ENCODE peak calls at places on chromosome 11, in five cellular contexts. G, K, M, C and Z are unnamed samples.

GRCh38 chr11:134584706-134585445 is 172.8 kb upstream of the B3GAT1 start:
- DNase-seq in G (no peak), K (no peak), M (no peak), C (no peak), Z (no peak)

GRCh38 chr11:86464509-86465221 is 90.0 kb downstream of the CCDC81 start:
- DNase-seq in G (no peak), K (no peak), M (no peak), C (no peak), Z (no peak)

GRCh38 chr11:109046284-109046992 is 375.6 kb upstream of the C11orf87 start:
- DNase-seq in G (no peak), K (no peak), M (no peak), C (no peak), Z (no peak)

GRCh38 chr11:2077061-2077802 is 62.0 kb downstream of the IGF2 start:
- DNase-seq in G (no peak), K (no peak), M (no peak), C (no peak), Z (no peak)

GRCh38 chr11:84260862-84261261 is 974.7 kb upstream of the CCDC90B start:
- DNase-seq in G (no peak), K (no peak), M (no peak), C (no peak), Z (no peak)

GRCh38 chr11:104799251-104799650 is 99.0 kb downstream of the CASP12 start:
- DNase-seq in G (no peak), K (no peak), M (no peak), C (no peak), Z (no peak)

GRCh38 chr11:131894615-131895544 is 524.5 kb downstream of the NTM start:
- DNase-seq in G (no peak), K (no peak), M (no peak), C (no peak), Z (no peak)

GRCh38 chr11:123235117-123235686 is 40.2 kb upstream of the CLMP start:
- DNase-seq in G (peak; percentile 38), K (peak; percentile 55), M (no peak), C (peak; percentile 13), Z (no peak)

GRCh38 chr11:67160872-67161783 is 42.1 kb downstream of the KDM2A start:
- DNase-seq in G (no peak), K (no peak), M (no peak), C (no peak), Z (no peak)

GRCh38 chr11:116217006-116217405 is 555.8 kb downstream of the BUD13 start:
- DNase-seq in G (peak; percentile 27), K (peak; percentile 61), M (peak; percentile 1), C (no peak), Z (no peak)

GRCh38 chr11:10935015-10935564 is 77.2 kb upstream of the ZBED5 start:
- DNase-seq in G (no peak), K (no peak), M (no peak), C (no peak), Z (no peak)

GRCh38 chr11:33375688-33376311 is 118.6 kb downstream of the HIPK3 start:
- DNase-seq in G (no peak), K (no peak), M (no peak), C (no peak), Z (no peak)

GRCh38 chr11:118901494-118902335 is 18.0 kb downstream of the CXCR5 start:
- DNase-seq in G (no peak), K (no peak), M (no peak), C (no peak), Z (no peak)
- TF ChIP-seq CTCF in G (no peak), K (peak; percentile 15), M (no peak), C (no peak), Z (no peak)

GRCh38 chr11:7532395-7532794 is 18.6 kb downstream of the PPFIBP2 start:
- DNase-seq in G (no peak), K (no peak), M (no peak), C (no peak), Z (no peak)
- TF ChIP-seq CTCF in G (no peak), K (no peak), M (no peak), C (no peak), Z (no peak)

DNA sequence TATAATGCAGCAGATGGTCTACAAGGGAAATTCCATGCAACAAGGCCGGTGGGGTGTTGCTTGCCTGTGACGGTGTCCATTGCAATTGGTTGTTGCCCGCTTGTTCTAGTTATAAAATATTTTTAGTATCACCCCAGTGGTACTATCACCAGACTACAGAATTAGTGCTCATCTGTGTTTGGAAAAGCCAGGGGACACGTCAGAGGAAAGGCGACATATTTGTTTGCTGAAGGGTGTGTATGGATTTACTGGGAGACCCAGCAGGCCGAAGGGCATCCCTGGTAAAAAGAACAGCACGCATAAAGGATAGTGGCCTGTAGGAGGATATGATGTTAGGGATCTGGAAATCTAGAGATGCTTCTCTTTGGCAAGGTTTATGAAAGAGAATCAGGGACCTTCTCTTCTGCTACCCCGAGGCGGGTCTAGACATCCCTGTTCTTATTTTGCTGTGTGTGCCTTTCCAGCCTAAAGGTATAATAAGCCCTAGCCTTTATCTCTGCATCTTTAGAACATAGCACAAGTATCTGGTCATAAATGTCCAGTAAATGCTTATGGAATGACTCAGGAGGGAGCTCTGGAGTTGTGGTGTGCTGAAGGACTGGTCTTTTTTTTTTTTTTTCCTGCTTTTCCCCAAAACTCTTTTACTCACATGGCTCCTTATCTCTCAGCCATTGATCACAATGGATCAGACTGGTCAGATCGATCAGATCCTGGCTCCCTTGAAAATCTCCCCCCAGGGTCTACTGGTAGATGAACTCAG is 90.9 kb downstream of the LDLRAD3 start:
- DNase-seq in G (no peak), K (no peak), M (peak; percentile 73), C (no peak), Z (no peak)
- TF ChIP-seq CTCF in G (no peak), K (no peak), M (no peak), C (no peak), Z (no peak)

DNA sequence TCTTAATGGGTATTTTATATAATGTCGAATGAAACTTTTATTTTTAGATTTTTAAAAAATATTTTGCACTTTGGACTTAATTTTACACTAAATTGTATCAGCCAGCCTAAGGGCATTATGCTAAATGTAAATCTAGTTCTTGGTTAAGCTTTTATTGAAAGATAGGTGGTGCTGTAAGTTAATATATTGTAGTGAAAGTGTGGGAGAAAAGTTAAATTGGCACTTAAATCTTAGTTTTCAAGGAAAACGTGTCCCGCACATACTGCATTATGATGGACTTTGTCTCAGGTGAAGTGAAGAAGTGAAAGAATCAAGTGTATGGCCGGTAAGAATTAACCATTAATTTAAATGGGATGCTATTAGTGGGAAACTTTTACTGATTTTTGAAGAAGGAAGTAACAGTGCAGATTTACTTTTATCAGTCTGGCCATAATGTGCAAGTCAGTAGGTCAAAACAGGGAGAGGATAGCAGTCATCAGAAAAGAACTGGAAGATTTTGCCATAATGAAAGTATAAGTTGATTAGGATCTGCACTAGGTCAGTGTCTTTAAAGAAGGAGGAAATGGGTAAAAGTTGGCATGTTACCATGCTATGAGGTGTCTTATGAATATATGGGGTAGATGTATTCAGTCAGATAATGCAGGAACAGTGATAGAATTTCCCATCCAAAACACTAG is 81.6 kb downstream of the PDHX start:
- DNase-seq in G (no peak), K (no peak), M (no peak), C (no peak), Z (no peak)
- TF ChIP-seq CTCF in G (peak; percentile 61), K (peak; percentile 57), M (no peak), C (peak; percentile 46), Z (peak; percentile 25)

GRCh38 chr11:100827934-100828661 is 141.0 kb downstream of the ARHGAP42 start:
- DNase-seq in G (peak; percentile 48), K (no peak), M (no peak), C (no peak), Z (no peak)
- TF ChIP-seq CTCF in G (peak; percentile 52), K (no peak), M (peak; percentile 21), C (no peak), Z (peak; percentile 38)

DNA sequence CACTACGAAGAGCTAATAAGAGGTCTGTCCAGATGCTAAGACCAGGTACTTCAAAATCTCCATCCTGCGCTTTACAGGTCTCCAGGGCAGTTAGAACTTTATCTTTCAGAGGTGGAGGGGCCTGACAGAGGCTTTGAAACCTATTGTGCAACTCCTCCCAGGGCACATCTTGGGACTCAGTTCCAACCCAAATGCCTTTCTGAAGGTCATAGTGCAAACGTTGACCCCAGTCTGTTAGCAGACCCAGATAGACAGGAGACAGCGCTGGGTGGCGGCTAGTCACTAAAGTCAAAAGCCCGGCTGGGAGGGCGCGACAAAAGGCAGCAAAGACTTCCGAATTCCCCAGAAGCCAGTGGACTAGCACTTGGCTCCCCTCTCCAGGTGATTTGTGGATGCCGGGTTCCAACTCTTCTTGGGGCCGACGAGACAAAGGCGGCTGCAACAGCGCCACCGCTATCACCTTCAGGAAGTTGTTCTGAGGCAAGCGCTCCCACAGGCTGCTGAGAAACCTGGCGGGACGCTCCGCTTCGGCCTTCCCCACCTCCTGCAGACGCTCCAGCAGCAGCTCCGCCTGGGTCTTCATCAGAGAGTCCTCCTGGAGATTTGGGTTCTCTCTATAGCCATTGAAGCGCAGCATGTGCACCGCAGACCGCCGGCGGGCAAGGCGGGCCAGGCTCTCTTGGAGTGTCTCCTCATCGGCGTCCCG is 728 bp downstream of the FANCF start:
- DNase-seq in G (peak; percentile 12), K (peak; percentile 78), M (peak; percentile 24), C (no peak), Z (no peak)
- TF ChIP-seq CTCF in G (peak; percentile 41), K (peak; percentile 33), M (peak; percentile 49), C (no peak), Z (no peak)

GRCh38 chr11:130249371-130249770 is 65.3 kb downstream of the ZBTB44 start:
- DNase-seq in G (no peak), K (no peak), M (no peak), C (no peak), Z (no peak)
- TF ChIP-seq CTCF in G (no peak), K (no peak), M (no peak), C (no peak), Z (no peak)

GRCh38 chr11:70448983-70449567 is 50.7 kb downstream of the CTTN start:
- DNase-seq in G (peak; percentile 16), K (no peak), M (no peak), C (no peak), Z (no peak)
- TF ChIP-seq CTCF in G (peak; percentile 89), K (peak; percentile 23), M (peak; percentile 53), C (no peak), Z (no peak)

DNA sequence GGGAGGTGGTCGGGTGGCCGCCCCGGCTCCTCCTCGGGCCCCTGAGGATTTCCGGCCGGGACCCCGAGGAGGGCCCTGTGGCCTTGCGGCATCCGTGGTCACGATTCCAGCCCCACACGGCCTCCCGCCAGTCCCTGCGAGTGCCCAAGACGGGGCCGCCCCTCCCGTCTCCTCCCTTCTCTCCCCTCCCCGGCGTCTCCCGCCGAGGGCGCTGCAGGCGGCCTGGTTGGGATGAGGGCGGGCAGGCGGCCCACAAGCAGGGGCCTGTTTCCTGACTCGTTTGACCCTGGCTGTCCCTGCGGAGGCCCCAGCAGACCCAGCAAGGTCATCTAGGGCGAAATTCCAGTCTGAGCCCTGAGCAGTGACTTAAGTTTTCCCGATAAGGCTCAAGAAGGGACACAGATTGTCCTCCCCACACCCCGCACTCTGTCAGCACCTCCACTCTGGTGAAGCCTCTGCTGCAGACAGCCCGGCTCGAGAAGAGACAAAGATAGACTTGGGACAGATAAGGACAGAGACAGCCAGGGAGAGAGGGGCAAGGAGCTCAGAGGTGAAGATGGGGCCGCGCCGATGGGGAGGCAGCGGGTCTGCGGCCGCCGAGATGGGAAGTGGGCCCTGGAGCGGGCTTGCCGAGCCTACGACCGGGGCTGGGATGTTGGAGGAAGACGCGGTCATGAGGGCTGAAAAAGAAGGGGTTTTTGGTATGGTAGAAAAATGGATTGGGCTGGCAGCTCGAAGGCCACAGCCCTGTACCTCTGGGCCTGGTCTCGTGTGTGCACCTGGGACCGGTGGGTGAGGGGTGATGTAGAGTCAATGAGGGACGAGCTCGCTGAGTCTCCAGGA is 95.0 kb downstream of the SWAP70 start:
- DNase-seq in G (peak; percentile 24), K (peak; percentile 77), M (peak; percentile 35), C (peak; percentile 23), Z (peak; percentile 75)
- TF ChIP-seq CTCF in G (no peak), K (no peak), M (peak; percentile 21), C (no peak), Z (no peak)